ENCODE peak calls at places on chromosomes 11 and 22, in seven cellular contexts. One of them, this sample, is unnamed.

GRCh38 chr11:27414644-27415043 is 51.6 kb upstream of the CCDC34 start:
- DNase-seq in A549: no peak
- DNase-seq in lower leg skin: no peak
- DNase-seq in adrenal gland: no peak
- DNase-seq in heart left ventricle: no peak
- DNase-seq in esophagus muscularis mucosa: no peak
- DNase-seq in right lobe of liver: no peak
- DNase-seq in this sample: no peak

GRCh38 chr22:27638329-27639179 is 163.0 kb downstream of the MN1 start:
- DNase-seq in A549: no peak
- DNase-seq in lower leg skin: no peak
- DNase-seq in adrenal gland: no peak
- DNase-seq in heart left ventricle: no peak
- DNase-seq in esophagus muscularis mucosa: no peak
- DNase-seq in right lobe of liver: no peak
- DNase-seq in this sample: no peak

GRCh38 chr11:63832336-63832735 is 6.6 kb upstream of the MARK2 start:
- DNase-seq in A549: no peak
- DNase-seq in lower leg skin: no peak
- DNase-seq in adrenal gland: no peak
- DNase-seq in heart left ventricle: no peak
- DNase-seq in esophagus muscularis mucosa: no peak
- DNase-seq in right lobe of liver: no peak
- DNase-seq in this sample: no peak

GRCh38 chr11:119788096-119788883 is 59.3 kb upstream of the NECTIN1 start:
- DNase-seq in A549: no peak
- DNase-seq in lower leg skin: no peak
- DNase-seq in adrenal gland: no peak
- DNase-seq in heart left ventricle: no peak
- DNase-seq in esophagus muscularis mucosa: no peak
- DNase-seq in right lobe of liver: no peak
- DNase-seq in this sample: no peak

GRCh38 chr22:47206185-47206584 is 443.7 kb downstream of the TBC1D22A start:
- DNase-seq in A549: no peak
- DNase-seq in lower leg skin: peak; percentile 43
- DNase-seq in adrenal gland: peak; percentile 41
- DNase-seq in heart left ventricle: no peak
- DNase-seq in esophagus muscularis mucosa: peak; percentile 45
- DNase-seq in right lobe of liver: no peak
- DNase-seq in this sample: peak; percentile 12

GRCh38 chr11:95089620-95090542 is at the start of gene ENDOD1:
- DNase-seq in A549: peak; percentile 75
- DNase-seq in lower leg skin: peak; percentile 96
- DNase-seq in adrenal gland: peak; percentile 88
- DNase-seq in heart left ventricle: peak; percentile 88
- DNase-seq in esophagus muscularis mucosa: peak; percentile 90
- DNase-seq in right lobe of liver: peak; percentile 87
- DNase-seq in this sample: peak; percentile 86

GRCh38 chr11:64996710-64997380 is at the start of gene BATF2:
- DNase-seq in A549: peak; percentile 76
- DNase-seq in lower leg skin: peak; percentile 92
- DNase-seq in adrenal gland: peak; percentile 94
- DNase-seq in heart left ventricle: peak; percentile 79
- DNase-seq in esophagus muscularis mucosa: peak; percentile 96
- DNase-seq in right lobe of liver: peak; percentile 85
- DNase-seq in this sample: peak; percentile 69

GRCh38 chr11:56932572-56933235 is 56.0 kb upstream of the OR5AK2 start:
- DNase-seq in A549: peak; percentile 97
- DNase-seq in lower leg skin: no peak
- DNase-seq in adrenal gland: no peak
- DNase-seq in heart left ventricle: no peak
- DNase-seq in esophagus muscularis mucosa: no peak
- DNase-seq in right lobe of liver: no peak
- DNase-seq in this sample: no peak

GRCh38 chr22:32744560-32744959 is 56.9 kb upstream of the TIMP3 start:
- DNase-seq in A549: no peak
- DNase-seq in lower leg skin: peak; percentile 85
- DNase-seq in adrenal gland: no peak
- DNase-seq in heart left ventricle: no peak
- DNase-seq in esophagus muscularis mucosa: no peak
- DNase-seq in right lobe of liver: no peak
- DNase-seq in this sample: no peak

GRCh38 chr11:57772562-57772961 is 11.0 kb downstream of the CTNND1 start:
- DNase-seq in A549: no peak
- DNase-seq in lower leg skin: no peak
- DNase-seq in adrenal gland: no peak
- DNase-seq in heart left ventricle: no peak
- DNase-seq in esophagus muscularis mucosa: no peak
- DNase-seq in right lobe of liver: no peak
- DNase-seq in this sample: no peak

GRCh38 chr11:2581931-2582435 is 117.8 kb downstream of the KCNQ1OT1 start:
- DNase-seq in A549: no peak
- DNase-seq in lower leg skin: peak; percentile 81
- DNase-seq in adrenal gland: peak; percentile 41
- DNase-seq in heart left ventricle: peak; percentile 20
- DNase-seq in esophagus muscularis mucosa: no peak
- DNase-seq in right lobe of liver: no peak
- DNase-seq in this sample: peak; percentile 8

GRCh38 chr11:31233425-31233824 is 136.1 kb downstream of the DCDC1 start:
- DNase-seq in A549: peak; percentile 52
- DNase-seq in lower leg skin: no peak
- DNase-seq in adrenal gland: no peak
- DNase-seq in heart left ventricle: no peak
- DNase-seq in esophagus muscularis mucosa: no peak
- DNase-seq in right lobe of liver: no peak
- DNase-seq in this sample: no peak

GRCh38 chr11:69640995-69641581 is at the start of gene CCND1:
- DNase-seq in A549: peak; percentile 95
- DNase-seq in lower leg skin: peak; percentile 94
- DNase-seq in adrenal gland: peak; percentile 92
- DNase-seq in heart left ventricle: peak; percentile 81
- DNase-seq in esophagus muscularis mucosa: no peak
- DNase-seq in right lobe of liver: peak; percentile 81
- DNase-seq in this sample: peak; percentile 66
- TF ChIP-seq POLR2A in A549: peak; percentile 99
- TF ChIP-seq POLR2A in lower leg skin: no peak
- TF ChIP-seq POLR2A in adrenal gland: peak; percentile 97
- TF ChIP-seq POLR2A in heart left ventricle: peak; percentile 19
- TF ChIP-seq POLR2A in esophagus muscularis mucosa: no peak
- TF ChIP-seq POLR2A in right lobe of liver: peak; percentile 97
- TF ChIP-seq POLR2A in this sample: no peak

DNA sequence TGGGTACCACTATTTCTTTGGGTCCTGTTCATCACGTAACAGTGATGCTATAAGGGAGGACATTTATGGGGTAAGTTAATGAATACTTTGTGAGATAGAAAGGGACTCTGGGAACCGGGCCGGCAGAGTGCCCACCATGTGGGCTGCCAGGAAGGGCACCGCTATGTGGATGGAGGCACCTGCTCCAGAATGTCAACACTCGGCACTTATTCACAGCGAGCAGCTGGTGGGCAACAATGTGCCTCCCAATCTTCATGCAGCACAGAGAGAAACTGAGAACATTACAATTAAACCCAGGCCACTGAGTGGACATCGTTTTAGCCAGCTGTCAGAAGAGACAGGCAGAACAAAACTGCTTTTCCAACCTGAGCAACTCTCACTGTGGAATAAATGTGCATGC is 15.8 kb upstream of the ELFN2 start:
- DNase-seq in A549: no peak
- DNase-seq in lower leg skin: no peak
- DNase-seq in adrenal gland: no peak
- DNase-seq in heart left ventricle: peak; percentile 5
- DNase-seq in esophagus muscularis mucosa: no peak
- DNase-seq in right lobe of liver: no peak
- DNase-seq in this sample: no peak
- H3K4me3 ChIP-seq in A549: no peak overlapping the region
- H3K4me3 ChIP-seq in lower leg skin: no peak overlapping the region
- H3K4me3 ChIP-seq in adrenal gland: no peak overlapping the region
- H3K4me3 ChIP-seq in heart left ventricle: no peak overlapping the region
- H3K4me3 ChIP-seq in esophagus muscularis mucosa: no peak overlapping the region
- H3K4me3 ChIP-seq in right lobe of liver: no peak overlapping the region
- H3K4me3 ChIP-seq in this sample: no peak overlapping the region

GRCh38 chr11:134052988-134053945 is 15.6 kb upstream of the JAM3 start:
- DNase-seq in A549: no peak
- DNase-seq in lower leg skin: peak; percentile 84
- DNase-seq in adrenal gland: peak; percentile 42
- DNase-seq in heart left ventricle: no peak
- DNase-seq in esophagus muscularis mucosa: no peak
- DNase-seq in right lobe of liver: no peak
- DNase-seq in this sample: peak; percentile 10

GRCh38 chr11:134049303-134049702 is 19.6 kb upstream of the JAM3 start:
- DNase-seq in A549: no peak
- DNase-seq in lower leg skin: peak; percentile 77
- DNase-seq in adrenal gland: peak; percentile 54
- DNase-seq in heart left ventricle: no peak
- DNase-seq in esophagus muscularis mucosa: no peak
- DNase-seq in right lobe of liver: no peak
- DNase-seq in this sample: peak; percentile 45

GRCh38 chr11:134048028-134048427 is 20.8 kb upstream of the JAM3 start:
- DNase-seq in A549: no peak
- DNase-seq in lower leg skin: peak; percentile 57
- DNase-seq in adrenal gland: no peak
- DNase-seq in heart left ventricle: no peak
- DNase-seq in esophagus muscularis mucosa: no peak
- DNase-seq in right lobe of liver: no peak
- DNase-seq in this sample: no peak

GRCh38 chr11:134052395-134052987 is 16.4 kb upstream of the JAM3 start:
- DNase-seq in A549: no peak
- DNase-seq in lower leg skin: no peak
- DNase-seq in adrenal gland: no peak
- DNase-seq in heart left ventricle: no peak
- DNase-seq in esophagus muscularis mucosa: no peak
- DNase-seq in right lobe of liver: no peak
- DNase-seq in this sample: no peak

DNA sequence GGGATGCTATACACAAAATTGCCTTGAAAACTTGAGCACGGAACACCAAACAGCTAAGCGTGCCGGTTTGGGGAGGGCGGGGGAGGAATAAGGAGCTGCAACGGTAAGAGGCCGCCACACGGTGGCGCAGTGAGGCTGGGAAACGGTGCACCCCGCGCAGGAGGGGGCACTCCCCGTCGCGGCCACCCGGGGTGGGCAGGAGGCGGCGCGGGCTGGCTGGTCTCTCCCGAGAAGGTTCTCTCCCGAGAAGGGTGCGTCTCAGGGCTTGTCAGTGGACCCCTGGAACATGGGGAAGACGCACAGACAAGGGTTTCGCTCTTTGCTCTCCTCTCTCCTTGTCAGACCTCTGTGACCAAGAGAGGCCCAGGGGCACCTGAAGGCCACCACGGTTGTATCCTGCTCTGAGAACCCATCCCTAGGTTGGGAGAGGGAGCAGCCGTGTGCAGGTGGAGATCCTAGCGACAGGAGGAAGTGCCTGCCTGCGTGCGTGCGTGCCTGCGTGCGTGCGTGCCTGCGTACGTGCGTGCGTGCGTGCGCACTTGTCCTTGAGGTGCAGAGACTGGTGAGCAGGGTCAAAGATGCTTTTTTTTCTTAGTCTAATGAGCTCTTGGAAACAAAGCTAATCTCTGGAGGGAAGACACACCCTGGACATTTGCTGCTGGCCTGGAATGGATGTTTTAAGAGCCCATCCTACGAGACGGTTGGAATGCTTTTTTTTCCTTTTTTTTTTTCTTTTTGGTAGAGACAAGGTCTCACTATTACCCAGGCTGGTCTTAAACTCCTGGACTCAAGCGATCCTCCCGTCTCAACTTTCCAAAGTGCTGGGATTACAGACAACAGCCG is 18.1 kb upstream of the JAM3 start:
- DNase-seq in A549: peak; percentile 33
- DNase-seq in lower leg skin: peak; percentile 94
- DNase-seq in adrenal gland: peak; percentile 88
- DNase-seq in heart left ventricle: peak; percentile 76
- DNase-seq in esophagus muscularis mucosa: no peak
- DNase-seq in right lobe of liver: peak; percentile 69
- DNase-seq in this sample: peak; percentile 91
- TF ChIP-seq POLR2A in A549: no peak
- TF ChIP-seq POLR2A in lower leg skin: no peak
- TF ChIP-seq POLR2A in adrenal gland: peak; percentile 55
- TF ChIP-seq POLR2A in heart left ventricle: no peak
- TF ChIP-seq POLR2A in esophagus muscularis mucosa: no peak
- TF ChIP-seq POLR2A in right lobe of liver: no peak
- TF ChIP-seq POLR2A in this sample: no peak

GRCh38 chr11:93198221-93198650 is 445 bp upstream of the SLC36A4 start:
- DNase-seq in A549: no peak
- DNase-seq in lower leg skin: no peak
- DNase-seq in adrenal gland: no peak
- DNase-seq in heart left ventricle: no peak
- DNase-seq in esophagus muscularis mucosa: no peak
- DNase-seq in right lobe of liver: no peak
- DNase-seq in this sample: no peak
- H3K4me3 ChIP-seq in A549: peak overlapping the region; percentile 75
- H3K4me3 ChIP-seq in lower leg skin: peak overlapping the region; percentile 64
- H3K4me3 ChIP-seq in adrenal gland: peak overlapping the region; percentile 80
- H3K4me3 ChIP-seq in heart left ventricle: peak overlapping the region; percentile 83
- H3K4me3 ChIP-seq in esophagus muscularis mucosa: peak overlapping the region; percentile 64
- H3K4me3 ChIP-seq in right lobe of liver: peak overlapping the region; percentile 86
- H3K4me3 ChIP-seq in this sample: peak overlapping the region; percentile 89

GRCh38 chr22:46110215-46110614 is 40.1 kb upstream of the PPARA start:
- DNase-seq in A549: no peak
- DNase-seq in lower leg skin: no peak
- DNase-seq in adrenal gland: peak; percentile 87
- DNase-seq in heart left ventricle: peak; percentile 59
- DNase-seq in esophagus muscularis mucosa: no peak
- DNase-seq in right lobe of liver: no peak
- DNase-seq in this sample: no peak
- TF ChIP-seq POLR2A in A549: no peak
- TF ChIP-seq POLR2A in lower leg skin: no peak
- TF ChIP-seq POLR2A in adrenal gland: peak; percentile 27
- TF ChIP-seq POLR2A in heart left ventricle: no peak
- TF ChIP-seq POLR2A in esophagus muscularis mucosa: no peak
- TF ChIP-seq POLR2A in right lobe of liver: no peak
- TF ChIP-seq POLR2A in this sample: no peak

GRCh38 chr22:36106910-36107309 is 53.6 kb downstream of the APOL3 start:
- DNase-seq in A549: no peak
- DNase-seq in lower leg skin: no peak
- DNase-seq in adrenal gland: no peak
- DNase-seq in heart left ventricle: no peak
- DNase-seq in esophagus muscularis mucosa: no peak
- DNase-seq in right lobe of liver: no peak
- DNase-seq in this sample: no peak
- H3K4me3 ChIP-seq in A549: no peak overlapping the region
- H3K4me3 ChIP-seq in lower leg skin: no peak overlapping the region
- H3K4me3 ChIP-seq in adrenal gland: no peak overlapping the region
- H3K4me3 ChIP-seq in heart left ventricle: no peak overlapping the region
- H3K4me3 ChIP-seq in esophagus muscularis mucosa: no peak overlapping the region
- H3K4me3 ChIP-seq in right lobe of liver: no peak overlapping the region
- H3K4me3 ChIP-seq in this sample: no peak overlapping the region

GRCh38 chr11:45158210-45158644 is 11.8 kb downstream of the PRDM11 start:
- DNase-seq in A549: no peak
- DNase-seq in lower leg skin: peak; percentile 83
- DNase-seq in adrenal gland: peak; percentile 56
- DNase-seq in heart left ventricle: peak; percentile 57
- DNase-seq in esophagus muscularis mucosa: no peak
- DNase-seq in right lobe of liver: no peak
- DNase-seq in this sample: no peak
- TF ChIP-seq POLR2A in A549: no peak
- TF ChIP-seq POLR2A in lower leg skin: no peak
- TF ChIP-seq POLR2A in adrenal gland: no peak
- TF ChIP-seq POLR2A in heart left ventricle: no peak
- TF ChIP-seq POLR2A in esophagus muscularis mucosa: no peak
- TF ChIP-seq POLR2A in right lobe of liver: no peak
- TF ChIP-seq POLR2A in this sample: no peak

This sample was measured in testis.